ENCODE peak calls at places on chromosomes 13 and 19, in ten cellular contexts. One of them, this sample, is unnamed.

GRCh38 chr13:112934075-112934474 is 34.9 kb upstream of the MCF2L start:
- DNase-seq in T-helper 9 cell: no peak
- DNase-seq in activated naive CD4-positive, alpha-beta T cell: no peak
- DNase-seq in aorta: no peak
- DNase-seq in pons: no peak
- DNase-seq in lung: no peak
- DNase-seq in H4: no peak
- DNase-seq in NCI-H82: no peak
- DNase-seq in stimulated activated naive CD4-positive, alpha-beta T cell: no peak
- DNase-seq in Calu3: no peak
- DNase-seq in this sample: no peak

GRCh38 chr19:19405919-19406877 is 723 bp downstream of the GATAD2A start:
- DNase-seq in T-helper 9 cell: peak; percentile 52
- DNase-seq in activated naive CD4-positive, alpha-beta T cell: peak; percentile 42
- DNase-seq in aorta: peak; percentile 86
- DNase-seq in pons: no peak
- DNase-seq in lung: peak; percentile 38
- DNase-seq in H4: no peak
- DNase-seq in NCI-H82: peak; percentile 91
- DNase-seq in stimulated activated naive CD4-positive, alpha-beta T cell: peak; percentile 51
- DNase-seq in Calu3: peak; percentile 42
- DNase-seq in this sample: no peak

GRCh38 chr19:18202759-18203407 is 959 bp downstream of the RAB3A start:
- DNase-seq in T-helper 9 cell: peak; percentile 17
- DNase-seq in activated naive CD4-positive, alpha-beta T cell: no peak
- DNase-seq in aorta: peak; percentile 82
- DNase-seq in pons: peak; percentile 48
- DNase-seq in lung: no peak
- DNase-seq in H4: no peak
- DNase-seq in NCI-H82: peak; percentile 70
- DNase-seq in stimulated activated naive CD4-positive, alpha-beta T cell: no peak
- DNase-seq in Calu3: no peak
- DNase-seq in this sample: no peak

GRCh38 chr13:40488869-40489391 is 177.5 kb downstream of the FOXO1 start:
- DNase-seq in T-helper 9 cell: no peak
- DNase-seq in activated naive CD4-positive, alpha-beta T cell: no peak
- DNase-seq in aorta: peak; percentile 61
- DNase-seq in pons: no peak
- DNase-seq in lung: no peak
- DNase-seq in H4: no peak
- DNase-seq in NCI-H82: no peak
- DNase-seq in stimulated activated naive CD4-positive, alpha-beta T cell: no peak
- DNase-seq in Calu3: no peak
- DNase-seq in this sample: no peak

GRCh38 chr13:24491853-24492252 is 20.7 kb downstream of the PARP4 start:
- DNase-seq in T-helper 9 cell: no peak
- DNase-seq in activated naive CD4-positive, alpha-beta T cell: no peak
- DNase-seq in aorta: no peak
- DNase-seq in pons: no peak
- DNase-seq in lung: no peak
- DNase-seq in H4: no peak
- DNase-seq in NCI-H82: no peak
- DNase-seq in stimulated activated naive CD4-positive, alpha-beta T cell: no peak
- DNase-seq in Calu3: no peak
- DNase-seq in this sample: no peak

GRCh38 chr19:14091885-14092462 is 1.4 kb upstream of the SAMD1 start:
- DNase-seq in T-helper 9 cell: no peak
- DNase-seq in activated naive CD4-positive, alpha-beta T cell: peak; percentile 61
- DNase-seq in aorta: no peak
- DNase-seq in pons: no peak
- DNase-seq in lung: no peak
- DNase-seq in H4: peak; percentile 8
- DNase-seq in NCI-H82: peak; percentile 80
- DNase-seq in stimulated activated naive CD4-positive, alpha-beta T cell: no peak
- DNase-seq in Calu3: no peak
- DNase-seq in this sample: no peak

GRCh38 chr13:98577823-98578285 is 947 bp upstream of the STK24 start:
- DNase-seq in T-helper 9 cell: no peak
- DNase-seq in activated naive CD4-positive, alpha-beta T cell: no peak
- DNase-seq in aorta: no peak
- DNase-seq in pons: no peak
- DNase-seq in lung: no peak
- DNase-seq in H4: no peak
- DNase-seq in NCI-H82: peak; percentile 51
- DNase-seq in stimulated activated naive CD4-positive, alpha-beta T cell: no peak
- DNase-seq in Calu3: no peak
- DNase-seq in this sample: no peak

GRCh38 chr19:50658438-50659317 is 9.4 kb downstream of the C19orf81 start:
- DNase-seq in T-helper 9 cell: no peak
- DNase-seq in activated naive CD4-positive, alpha-beta T cell: peak; percentile 35
- DNase-seq in aorta: peak; percentile 82
- DNase-seq in pons: peak; percentile 77
- DNase-seq in lung: peak; percentile 66
- DNase-seq in H4: peak; percentile 96
- DNase-seq in NCI-H82: peak; percentile 80
- DNase-seq in stimulated activated naive CD4-positive, alpha-beta T cell: peak; percentile 20
- DNase-seq in Calu3: no peak
- DNase-seq in this sample: peak; percentile 36

GRCh38 chr19:16589917-16590316 is 17.7 kb upstream of the SLC35E1 start:
- DNase-seq in T-helper 9 cell: no peak
- DNase-seq in activated naive CD4-positive, alpha-beta T cell: no peak
- DNase-seq in aorta: no peak
- DNase-seq in pons: no peak
- DNase-seq in lung: peak; percentile 43
- DNase-seq in H4: no peak
- DNase-seq in NCI-H82: peak; percentile 62
- DNase-seq in stimulated activated naive CD4-positive, alpha-beta T cell: no peak
- DNase-seq in Calu3: no peak
- DNase-seq in this sample: no peak

GRCh38 chr13:46639033-46639981 is 86.3 kb downstream of the LRCH1 start:
- DNase-seq in T-helper 9 cell: no peak
- DNase-seq in activated naive CD4-positive, alpha-beta T cell: no peak
- DNase-seq in aorta: no peak
- DNase-seq in pons: no peak
- DNase-seq in lung: no peak
- DNase-seq in H4: no peak
- DNase-seq in NCI-H82: no peak
- DNase-seq in stimulated activated naive CD4-positive, alpha-beta T cell: no peak
- DNase-seq in Calu3: no peak
- DNase-seq in this sample: no peak

GRCh38 chr19:40512473-40513344 is 45.9 kb downstream of the SPTBN4 start:
- DNase-seq in T-helper 9 cell: no peak
- DNase-seq in activated naive CD4-positive, alpha-beta T cell: no peak
- DNase-seq in aorta: no peak
- DNase-seq in pons: no peak
- DNase-seq in lung: no peak
- DNase-seq in H4: no peak
- DNase-seq in NCI-H82: peak; percentile 25
- DNase-seq in stimulated activated naive CD4-positive, alpha-beta T cell: no peak
- DNase-seq in Calu3: no peak
- DNase-seq in this sample: no peak

GRCh38 chr19:532578-533484 is 1.3 kb downstream of the CDC34 start:
- DNase-seq in T-helper 9 cell: peak; percentile 33
- DNase-seq in activated naive CD4-positive, alpha-beta T cell: peak; percentile 15
- DNase-seq in aorta: peak; percentile 93
- DNase-seq in pons: peak; percentile 80
- DNase-seq in lung: peak; percentile 62
- DNase-seq in H4: no peak
- DNase-seq in NCI-H82: peak; percentile 54
- DNase-seq in stimulated activated naive CD4-positive, alpha-beta T cell: peak; percentile 56
- DNase-seq in Calu3: peak; percentile 48
- DNase-seq in this sample: peak; percentile 60

GRCh38 chr19:3055741-3056453 is 6.4 kb downstream of the TLE5 start:
- DNase-seq in T-helper 9 cell: no peak
- DNase-seq in activated naive CD4-positive, alpha-beta T cell: no peak
- DNase-seq in aorta: no peak
- DNase-seq in pons: no peak
- DNase-seq in lung: peak; percentile 72
- DNase-seq in H4: no peak
- DNase-seq in NCI-H82: peak; percentile 95
- DNase-seq in stimulated activated naive CD4-positive, alpha-beta T cell: no peak
- DNase-seq in Calu3: peak; percentile 82
- DNase-seq in this sample: no peak

GRCh38 chr19:56309511-56310185 is 5.0 kb downstream of the ZSCAN5A start:
- DNase-seq in T-helper 9 cell: peak; percentile 35
- DNase-seq in activated naive CD4-positive, alpha-beta T cell: peak; percentile 24
- DNase-seq in aorta: peak; percentile 87
- DNase-seq in pons: no peak
- DNase-seq in lung: peak; percentile 49
- DNase-seq in H4: peak; percentile 74
- DNase-seq in NCI-H82: peak; percentile 67
- DNase-seq in stimulated activated naive CD4-positive, alpha-beta T cell: peak; percentile 28
- DNase-seq in Calu3: peak; percentile 73
- DNase-seq in this sample: no peak

GRCh38 chr13:38697628-38698333 is 10.9 kb downstream of the FREM2 start:
- DNase-seq in T-helper 9 cell: no peak
- DNase-seq in activated naive CD4-positive, alpha-beta T cell: no peak
- DNase-seq in aorta: no peak
- DNase-seq in pons: no peak
- DNase-seq in lung: no peak
- DNase-seq in H4: no peak
- DNase-seq in NCI-H82: peak; percentile 47
- DNase-seq in stimulated activated naive CD4-positive, alpha-beta T cell: no peak
- DNase-seq in Calu3: peak; percentile 12
- DNase-seq in this sample: no peak

GRCh38 chr13:36130542-36131214 is 504 bp downstream of the DCLK1 start:
- DNase-seq in T-helper 9 cell: no peak
- DNase-seq in activated naive CD4-positive, alpha-beta T cell: no peak
- DNase-seq in aorta: peak; percentile 78
- DNase-seq in pons: no peak
- DNase-seq in lung: peak; percentile 35
- DNase-seq in H4: no peak
- DNase-seq in NCI-H82: peak; percentile 11
- DNase-seq in stimulated activated naive CD4-positive, alpha-beta T cell: no peak
- DNase-seq in Calu3: no peak
- DNase-seq in this sample: no peak

GRCh38 chr19:51703655-51704515 is 10.8 kb downstream of the SPACA6 start:
- DNase-seq in T-helper 9 cell: peak; percentile 95
- DNase-seq in activated naive CD4-positive, alpha-beta T cell: peak; percentile 98
- DNase-seq in aorta: peak; percentile 100
- DNase-seq in pons: peak; percentile 92
- DNase-seq in lung: peak; percentile 97
- DNase-seq in H4: peak; percentile 82
- DNase-seq in NCI-H82: peak; percentile 92
- DNase-seq in stimulated activated naive CD4-positive, alpha-beta T cell: peak; percentile 98
- DNase-seq in Calu3: peak; percentile 98
- DNase-seq in this sample: peak; percentile 94

GRCh38 chr13:73633817-73634449 is 500.3 kb downstream of the KLF12 start:
- DNase-seq in T-helper 9 cell: no peak
- DNase-seq in activated naive CD4-positive, alpha-beta T cell: no peak
- DNase-seq in aorta: no peak
- DNase-seq in pons: no peak
- DNase-seq in lung: no peak
- DNase-seq in H4: no peak
- DNase-seq in NCI-H82: no peak
- DNase-seq in stimulated activated naive CD4-positive, alpha-beta T cell: no peak
- DNase-seq in Calu3: no peak
- DNase-seq in this sample: no peak

GRCh38 chr19:48638831-48639381 is 1.7 kb upstream of the DBP start:
- DNase-seq in T-helper 9 cell: no peak
- DNase-seq in activated naive CD4-positive, alpha-beta T cell: no peak
- DNase-seq in aorta: no peak
- DNase-seq in pons: no peak
- DNase-seq in lung: no peak
- DNase-seq in H4: no peak
- DNase-seq in NCI-H82: peak; percentile 50
- DNase-seq in stimulated activated naive CD4-positive, alpha-beta T cell: no peak
- DNase-seq in Calu3: no peak
- DNase-seq in this sample: no peak

GRCh38 chr19:34319785-34320184 is 45.2 kb upstream of the GPI start:
- DNase-seq in T-helper 9 cell: no peak
- DNase-seq in activated naive CD4-positive, alpha-beta T cell: no peak
- DNase-seq in aorta: no peak
- DNase-seq in pons: no peak
- DNase-seq in lung: no peak
- DNase-seq in H4: no peak
- DNase-seq in NCI-H82: no peak
- DNase-seq in stimulated activated naive CD4-positive, alpha-beta T cell: no peak
- DNase-seq in Calu3: no peak
- DNase-seq in this sample: no peak

This sample was measured in KG1.